ENCODE peak calls at places on chromosomes 6 and 20, in seven cellular contexts. S is glomerular endothelial cell; L is head of caudate nucleus; P is T1000; Z is stimulated activated CD4-positive, alpha-beta T cell treated with anti-CD3 and anti-CD28 coated beads, Interleukin-15, amount 100 ng/mL, for 24 hours; Y is IMR-90; O is stimulated activated naive CD8-positive, alpha-beta T cell treated with anti-CD3 and anti-CD28 coated beads, Interleukin-15, Interleukin-2, amounts not matched to agents 100 U/mL and 50 U/mL, for 24 hours. B is an unnamed sample.

GRCh38 chr6:157272866-157273755 is 50.2 kb downstream of the TMEM242 start:
- DNase-seq in Y (no peak), O (peak), S (no peak), Z (peak), L (no peak), P (no peak), B (no peak)

GRCh38 chr6:36404164-36404563 is 16.7 kb upstream of the ETV7 start:
- DNase-seq in Z (no peak), O (no peak), Y (no peak), L (no peak), S (no peak), P (no peak), B (no peak)

GRCh38 chr6:27565839-27566779 is 93.2 kb upstream of the ZNF184 start:
- DNase-seq in O (no peak), Y (no peak), S (no peak), P (no peak), Z (no peak), L (no peak), B (no peak)

GRCh38 chr6:147190556-147190955 is 13.7 kb upstream of the STXBP5 start:
- DNase-seq in L (no peak), O (no peak), P (no peak), S (no peak), Z (no peak), Y (no peak), B (no peak)

GRCh38 chr6:167401525-167402194 is 76.8 kb downstream of the TTLL2 start:
- DNase-seq in O (no peak), Z (no peak), P (no peak), S (no peak), Y (no peak), L (no peak), B (no peak)

GRCh38 chr20:62367136-62367482 is at the start of gene LAMA5:
- DNase-seq in Z (peak), L (no peak), Y (no peak), P (peak), S (no peak), O (peak), B (no peak)

GRCh38 chr6:80523531-80523970 is 417.1 kb downstream of the BCKDHB start:
- DNase-seq in Y (peak), S (no peak), Z (no peak), P (no peak), L (no peak), O (no peak), B (no peak)

GRCh38 chr20:47980336-47981177 is 195.3 kb upstream of the SULF2 start:
- DNase-seq in P (no peak), Y (no peak), Z (no peak), S (no peak), O (no peak), L (no peak), B (no peak)

GRCh38 chr20:11777861-11778570 is 139.7 kb upstream of the BTBD3 start:
- DNase-seq in S (peak), L (no peak), P (no peak), O (no peak), Y (peak), Z (no peak), B (peak)

GRCh38 chr6:75546401-75546800 is 52.8 kb upstream of the FILIP1 start:
- DNase-seq in L (no peak), Z (no peak), O (no peak), Y (peak), P (no peak), S (no peak), B (peak)

GRCh38 chr6:71168233-71168765 is 120.3 kb upstream of the OGFRL1 start:
- DNase-seq in P (no peak), L (no peak), Z (no peak), S (no peak), Y (no peak), O (no peak), B (no peak)

GRCh38 chr20:31516166-31516565 is 1.9 kb downstream of the HM13 start:
- DNase-seq in Z (no peak), L (peak), Y (no peak), O (no peak), S (no peak), P (no peak), B (no peak)

GRCh38 chr20:47205577-47206123 is 150.8 kb downstream of the ZMYND8 start:
- DNase-seq in Z (peak), Y (peak), P (no peak), O (no peak), S (no peak), L (peak), B (peak)

GRCh38 chr6:32882879-32883250 is 28.9 kb downstream of the PSMB9 start:
- DNase-seq in Y (peak), Z (no peak), O (no peak), L (no peak), P (no peak), S (no peak), B (peak)

GRCh38 chr6:104789770-104790190 is 69.9 kb downstream of the HACE1 start:
- DNase-seq in O (no peak), L (no peak), P (no peak), S (no peak), Y (peak), Z (peak), B (peak)

GRCh38 chr6:3347237-3347636 is 88.5 kb downstream of the PSMG4 start:
- DNase-seq in Y (no peak), Z (no peak), O (no peak), S (no peak), L (no peak), P (peak), B (no peak)

GRCh38 chr20:12410783-12411182 is 493.1 kb downstream of the BTBD3 start:
- DNase-seq in O (no peak), Y (no peak), L (no peak), Z (no peak), P (no peak), S (no peak), B (no peak)

GRCh38 chr20:36167826-36168634 is 13.5 kb downstream of the EPB41L1 start:
- DNase-seq in L (no peak), O (no peak), Z (no peak), S (no peak), Y (peak), P (no peak), B (peak)

GRCh38 chr20:4192378-4193048 is 177.2 kb upstream of the RNF24 start:
- DNase-seq in O (no peak), Y (no peak), S (no peak), Z (no peak), P (no peak), L (no peak), B (peak)

GRCh38 chr20:36861875-36862801 is 13.8 kb upstream of the TLDC2 start:
- DNase-seq in O (no peak), Y (peak), P (peak), Z (no peak), L (peak), S (no peak), B (peak)

B was measured in fibroblast of mammary gland.